ENCODE peak calls at places on chromosomes 12 and 14, in eight cellular contexts. T, F, K, N, I, V, W and P are unnamed samples.

GRCh38 chr12:131687346-131688125 is 23.4 kb upstream of the SFSWAP start:
- DNase-seq in N (no peak), T (no peak), V (no peak), K (no peak), W (no peak), F (no peak), I (no peak), P (no peak)

GRCh38 chr14:68795602-68796417 is 2.9 kb upstream of the ZFP36L1 start:
- DNase-seq in F (peak), K (peak), I (peak), V (peak), W (peak), N (peak), T (no peak), P (peak)

GRCh38 chr12:104975621-104976343 is 10.3 kb upstream of the NOPCHAP1 start:
- DNase-seq in N (peak), K (no peak), W (no peak), T (peak), V (no peak), I (peak), F (no peak), P (no peak)

GRCh38 chr12:127223011-127223410 is 1044.0 kb upstream of the TMEM132C start:
- DNase-seq in I (no peak), F (no peak), V (no peak), W (no peak), N (no peak), K (no peak), T (no peak), P (no peak)

GRCh38 chr12:91155990-91156389 is 26.6 kb downstream of the DCN start:
- DNase-seq in V (no peak), T (no peak), F (no peak), I (no peak), N (no peak), K (no peak), W (no peak), P (no peak)

GRCh38 chr14:33475623-33476022 is 475.3 kb downstream of the EGLN3 start:
- DNase-seq in I (peak), K (no peak), W (peak), F (peak), T (peak), V (peak), N (no peak), P (peak)

GRCh38 chr14:44961151-44961729 is 507 bp downstream of the KLHL28 start:
- DNase-seq in F (peak), T (peak), K (peak), I (peak), W (peak), N (peak), V (peak), P (peak)

GRCh38 chr12:4809013-4809448 is 88.8 kb downstream of the GALNT8 start:
- DNase-seq in F (no peak), I (no peak), V (peak), T (no peak), N (no peak), W (no peak), K (no peak), P (no peak)

GRCh38 chr14:31414190-31414833 is 6.0 kb downstream of the HEATR5A start:
- DNase-seq in N (no peak), K (no peak), V (no peak), W (no peak), F (no peak), I (peak), T (no peak), P (no peak)

GRCh38 chr12:100267603-100268281 is 765 bp downstream of the SCYL2 start:
- DNase-seq in K (peak), F (peak), N (peak), T (no peak), V (peak), W (no peak), I (peak), P (no peak)

GRCh38 chr12:103680591-103681065 is 93.6 kb downstream of the STAB2 start:
- DNase-seq in V (peak), K (no peak), F (no peak), W (no peak), I (no peak), N (no peak), T (no peak), P (no peak)

GRCh38 chr12:112837629-112838191 is 46.2 kb downstream of the RPH3A start:
- DNase-seq in I (peak), W (no peak), N (peak), V (no peak), T (no peak), F (peak), K (no peak), P (peak)

GRCh38 chr14:33754264-33754663 is 196.6 kb downstream of the EGLN3 start:
- DNase-seq in K (no peak), N (no peak), F (no peak), I (no peak), V (no peak), T (no peak), W (no peak), P (no peak)

GRCh38 chr12:93042283-93042682 is 113.2 kb upstream of the EEA1 start:
- DNase-seq in N (no peak), T (no peak), W (no peak), K (no peak), I (peak), F (no peak), V (no peak), P (peak)

GRCh38 chr14:23877111-23877510 is 76.5 kb upstream of the DHRS4 start:
- DNase-seq in W (no peak), N (no peak), V (no peak), T (no peak), K (no peak), F (no peak), I (no peak), P (no peak)

GRCh38 chr14:67963960-67964359 is 144.4 kb downstream of the RAD51B start:
- DNase-seq in W (no peak), F (no peak), N (no peak), T (no peak), V (no peak), I (no peak), K (no peak), P (no peak)

GRCh38 chr14:36942522-36943245 is 229.7 kb downstream of the SLC25A21 start:
- DNase-seq in T (no peak), N (no peak), I (peak), F (no peak), K (no peak), W (no peak), V (no peak), P (peak)

GRCh38 chr14:103732868-103733626 is 17.4 kb downstream of the ZFYVE21 start:
- DNase-seq in I (no peak), F (no peak), N (no peak), W (no peak), K (peak), V (no peak), T (no peak), P (no peak)

GRCh38 chr12:117025481-117026151 is 73.6 kb downstream of the TESC start:
- DNase-seq in V (peak), N (peak), F (peak), T (peak), K (no peak), W (peak), I (peak), P (peak)

GRCh38 chr12:123931686-123932321 is 40.8 kb downstream of the CCDC92 start:
- DNase-seq in I (no peak), T (no peak), V (peak), W (peak), F (no peak), K (peak), N (no peak), P (no peak)

GRCh38 chr14:51869426-51870113 is 9.2 kb downstream of the GNG2 start:
- DNase-seq in N (no peak), T (no peak), F (no peak), K (no peak), W (peak), V (peak), I (no peak), P (no peak)

GRCh38 chr14:64654931-64655330 is 49.3 kb upstream of the PLEKHG3 start:
- DNase-seq in K (no peak), T (no peak), V (no peak), W (no peak), N (no peak), F (no peak), I (no peak), P (peak)

GRCh38 chr12:113796086-113796827 is 169.9 kb downstream of the RBM19 start:
- DNase-seq in N (no peak), I (no peak), K (no peak), T (no peak), V (no peak), F (no peak), W (no peak), P (no peak)

GRCh38 chr12:76020281-76020680 is 11.3 kb downstream of the PHLDA1 start:
- DNase-seq in T (peak), N (no peak), I (peak), F (peak), W (peak), K (no peak), V (peak), P (peak)

GRCh38 chr14:94640721-94641631 is 28.8 kb downstream of the SERPINA3 start:
- DNase-seq in T (no peak), V (no peak), F (no peak), N (no peak), W (no peak), K (no peak), I (peak), P (no peak)

GRCh38 chr12:8513203-8513602 is at the start of gene CLEC4D:
- DNase-seq in W (no peak), T (peak), N (no peak), V (no peak), K (no peak), I (no peak), F (no peak), P (no peak)

GRCh38 chr12:6872073-6873048 is 742 bp downstream of the SPSB2 start:
- DNase-seq in V (peak), K (peak), N (peak), F (peak), I (peak), T (peak), W (peak), P (peak)

GRCh38 chr14:73935666-73936065 is 14.2 kb downstream of the FAM161B start:
- DNase-seq in W (no peak), V (no peak), I (peak), N (peak), T (peak), K (no peak), F (peak), P (no peak)

GRCh38 chr12:12240671-12241345 is 26.0 kb downstream of the LRP6 start:
- DNase-seq in N (no peak), K (no peak), T (no peak), F (no peak), W (no peak), V (no peak), I (peak), P (no peak)

GRCh38 chr12:118122264-118122663 is 13.7 kb upstream of the PEBP1 start:
- DNase-seq in K (no peak), I (no peak), F (no peak), V (no peak), N (no peak), W (no peak), T (no peak), P (no peak)

GRCh38 chr12:89707623-89707991 is 1.0 kb downstream of the ATP2B1 start:
- DNase-seq in K (peak), I (no peak), V (peak), W (no peak), N (peak), F (no peak), T (no peak), P (no peak)

GRCh38 chr12:62900686-62901272 is 34.2 kb downstream of the PPM1H start:
- DNase-seq in I (peak), W (no peak), F (no peak), N (no peak), V (no peak), T (no peak), K (no peak), P (no peak)

GRCh38 chr14:71465316-71465715 is 466.9 kb upstream of the RGS6 start:
- DNase-seq in F (no peak), T (no peak), I (peak), N (no peak), V (no peak), W (no peak), K (no peak), P (peak)

GRCh38 chr12:132545183-132545953 is 55.4 kb downstream of the FBRSL1 start:
- DNase-seq in T (no peak), N (no peak), W (no peak), K (no peak), I (no peak), F (no peak), V (no peak), P (no peak)

GRCh38 chr12:123474493-123475255 is 16.7 kb downstream of the SNRNP35 start:
- DNase-seq in K (no peak), I (no peak), F (no peak), W (no peak), N (no peak), T (no peak), V (no peak), P (no peak)

GRCh38 chr12:113202300-113203075 is 17.0 kb downstream of the RITA1 start:
- DNase-seq in K (no peak), I (no peak), V (no peak), W (no peak), N (no peak), T (no peak), F (no peak), P (no peak)

GRCh38 chr12:102474438-102475064 is 5.8 kb downstream of the IGF1 start:
- DNase-seq in F (no peak), T (no peak), W (no peak), I (no peak), V (no peak), N (no peak), K (no peak), P (no peak)

GRCh38 chr14:68377459-68377858 is 415.4 kb downstream of the ZFP36L1 start:
- DNase-seq in K (peak), F (no peak), V (no peak), W (no peak), I (no peak), T (peak), N (no peak), P (no peak)

GRCh38 chr12:51626115-51626514 is 35.1 kb downstream of the SCN8A start:
- DNase-seq in N (no peak), I (no peak), F (no peak), T (no peak), V (no peak), K (no peak), W (no peak), P (no peak)